ENCODE peak calls at places on chromosomes 2 and 18, in eight cellular contexts. Z is A549, X is ovary, W is heart left ventricle, I is IMR-90, Y is sigmoid colon, C is transverse colon, E is HepG2. O is an unnamed sample.

GRCh38 chr2:120747281-120747680 is 11.6 kb downstream of the GLI2 start:
- DNase-seq in Z (no peak), X (no peak), W (no peak), I (no peak), Y (no peak), C (no peak), E (no peak), O (no peak)

GRCh38 chr2:144455979-144456378 is 63.9 kb downstream of the ZEB2 start:
- DNase-seq in Z (no peak), X (no peak), W (no peak), I (no peak), Y (no peak), C (no peak), E (no peak), O (no peak)

GRCh38 chr2:33011941-33012340 is 65.2 kb downstream of the LTBP1 start:
- DNase-seq in Z (no peak), X (no peak), W (no peak), I (no peak), Y (no peak), C (no peak), E (no peak), O (no peak)

GRCh38 chr2:174005801-174006419 is 40.7 kb upstream of the SP3 start:
- DNase-seq in Z (no peak), X (no peak), W (no peak), I (no peak), Y (no peak), C (no peak), E (no peak), O (no peak)

GRCh38 chr2:26915316-26915715 is 55.1 kb upstream of the MAPRE3 start:
- DNase-seq in Z (no peak), X (no peak), W (no peak), I (no peak), Y (no peak), C (no peak), E (no peak), O (no peak)

GRCh38 chr18:70693196-70693595 is 404.4 kb downstream of the SOCS6 start:
- DNase-seq in Z (no peak), X (no peak), W (no peak), I (peak), Y (no peak), C (no peak), E (peak), O (no peak)

GRCh38 chr2:150097891-150098595 is 389.4 kb downstream of the RND3 start:
- DNase-seq in Z (peak), X (no peak), W (no peak), I (peak), Y (no peak), C (no peak), E (no peak), O (no peak)

GRCh38 chr2:86286518-86286917 is 50.9 kb downstream of the REEP1 start:
- DNase-seq in Z (no peak), X (no peak), W (no peak), I (no peak), Y (no peak), C (no peak), E (no peak), O (no peak)

GRCh38 chr2:10254373-10255188 is 48.1 kb upstream of the HPCAL1 start:
- DNase-seq in Z (peak), X (no peak), W (no peak), I (peak), Y (peak), C (no peak), E (no peak), O (no peak)

GRCh38 chr18:33924576-33924975 is 300.1 kb downstream of the NOL4 start:
- DNase-seq in Z (no peak), X (no peak), W (no peak), I (no peak), Y (no peak), C (no peak), E (no peak), O (no peak)

GRCh38 chr2:222470802-222471468 is 46.6 kb downstream of the SGPP2 start:
- DNase-seq in Z (no peak), X (no peak), W (no peak), I (no peak), Y (no peak), C (no peak), E (no peak), O (no peak)

GRCh38 chr2:46876741-46877384 is 38.7 kb downstream of the MCFD2 start:
- DNase-seq in Z (peak), X (no peak), W (peak), I (peak), Y (no peak), C (peak), E (peak), O (no peak)

GRCh38 chr2:75833386-75833785 is 122.7 kb upstream of the GCFC2 start:
- DNase-seq in Z (no peak), X (no peak), W (no peak), I (no peak), Y (no peak), C (no peak), E (no peak), O (no peak)

GRCh38 chr18:42038936-42039335 is 83.9 kb downstream of the PIK3C3 start:
- DNase-seq in Z (peak), X (no peak), W (no peak), I (peak), Y (no peak), C (no peak), E (no peak), O (no peak)

GRCh38 chr2:234564719-234565118 is 67.8 kb upstream of the ARL4C start:
- DNase-seq in Z (no peak), X (no peak), W (no peak), I (peak), Y (no peak), C (no peak), E (no peak), O (no peak)

GRCh38 chr2:189074496-189074895 is 100.3 kb downstream of the COL3A1 start:
- DNase-seq in Z (no peak), X (no peak), W (no peak), I (no peak), Y (no peak), C (no peak), E (no peak), O (no peak)

GRCh38 chr2:85648619-85649018 is 19.4 kb downstream of the SFTPB start:
- DNase-seq in Z (peak), X (no peak), W (no peak), I (peak), Y (no peak), C (no peak), E (no peak), O (no peak)

GRCh38 chr2:7508220-7508943 is 591.2 kb downstream of the RNF144A start:
- DNase-seq in Z (no peak), X (no peak), W (no peak), I (no peak), Y (no peak), C (no peak), E (no peak), O (no peak)

GRCh38 chr2:50006327-50006726 is 852.0 kb upstream of the FSHR start:
- DNase-seq in Z (no peak), X (no peak), W (no peak), I (no peak), Y (no peak), C (no peak), E (no peak), O (no peak)

GRCh38 chr2:30144260-30144659 is 2.5 kb upstream of the YPEL5 start:
- DNase-seq in Z (no peak), X (no peak), W (no peak), I (no peak), Y (no peak), C (no peak), E (no peak), O (no peak)

GRCh38 chr2:239824051-239824694 is 201.0 kb downstream of the NDUFA10 start:
- DNase-seq in Z (peak), X (peak), W (no peak), I (no peak), Y (peak), C (no peak), E (peak), O (no peak)

GRCh38 chr18:24914685-24915267 is 437.2 kb downstream of the ZNF521 start:
- DNase-seq in Z (no peak), X (no peak), W (no peak), I (no peak), Y (no peak), C (no peak), E (no peak), O (no peak)

GRCh38 chr2:43292297-43292696 is 65.9 kb upstream of the ZFP36L2 start:
- DNase-seq in Z (no peak), X (no peak), W (no peak), I (no peak), Y (no peak), C (no peak), E (no peak), O (no peak)

GRCh38 chr2:43292851-43293743 is 66.7 kb upstream of the ZFP36L2 start:
- DNase-seq in Z (no peak), X (no peak), W (no peak), I (no peak), Y (no peak), C (no peak), E (peak), O (no peak)

GRCh38 chr2:43298496-43298895 is 72.1 kb upstream of the ZFP36L2 start:
- DNase-seq in Z (no peak), X (no peak), W (no peak), I (no peak), Y (no peak), C (no peak), E (peak), O (no peak)

GRCh38 chr2:43293744-43294695 is 67.6 kb upstream of the ZFP36L2 start:
- DNase-seq in Z (peak), X (no peak), W (peak), I (peak), Y (peak), C (no peak), E (peak), O (no peak)

DNA sequence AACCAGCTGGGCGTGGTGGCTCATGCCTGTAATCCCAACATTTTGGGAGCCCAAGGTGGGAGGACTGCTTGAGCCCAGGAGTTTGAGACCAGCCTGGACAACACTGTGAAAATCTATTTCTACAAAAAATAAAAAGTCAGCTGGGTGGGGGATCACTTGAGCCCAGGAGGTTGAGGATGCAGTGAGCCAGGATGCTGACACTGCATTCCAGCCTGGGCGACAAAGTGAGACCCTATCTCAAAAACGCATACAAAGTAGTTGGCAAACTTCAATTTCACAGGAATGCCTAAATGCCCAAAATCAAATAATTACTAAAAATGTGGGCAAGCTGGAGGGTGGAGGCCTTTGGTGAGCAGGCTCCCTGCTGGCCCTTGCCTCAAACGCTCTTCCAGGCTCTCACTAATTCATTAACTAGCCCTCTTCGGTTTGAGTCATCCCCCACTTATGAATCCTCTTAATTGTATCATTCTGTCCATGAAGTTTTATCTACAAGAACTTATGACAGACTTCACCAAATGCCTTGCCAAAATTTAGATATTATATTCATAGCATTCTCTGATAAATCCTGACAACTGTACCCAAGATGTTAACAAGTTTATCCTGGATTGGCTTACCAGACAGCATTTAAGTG is 68.7 kb upstream of the ZFP36L2 start:
- DNase-seq in Z (no peak), X (no peak), W (no peak), I (no peak), Y (no peak), C (no peak), E (no peak), O (no peak)
- H3K27ac ChIP-seq in Z (peak), X (no peak), W (no peak), I (no peak), Y (peak), C (peak), E (peak), O (no peak)

GRCh38 chr2:127810637-127811396 is at the start of gene WDR33:
- DNase-seq in Z (peak), X (peak), W (peak), I (peak), Y (peak), C (peak), E (peak), O (peak)
- TF ChIP-seq POLR2A in Z (peak), X (peak), W (no peak), I (peak), Y (peak), C (peak), E (peak), O (peak)

GRCh38 chr18:35241523-35241804 is 630 bp downstream of the ZNF397 start:
- DNase-seq in Z (no peak), X (no peak), W (no peak), I (no peak), Y (no peak), C (no peak), E (no peak), O (no peak)
- H3K27ac ChIP-seq in Z (peak), X (peak), W (peak), I (peak), Y (peak), C (peak), E (peak), O (peak)

GRCh38 chr18:55435592-55435991 is 152.4 kb downstream of the TCF4 start:
- DNase-seq in Z (no peak), X (no peak), W (no peak), I (no peak), Y (no peak), C (no peak), E (no peak), O (no peak)
- TF ChIP-seq POLR2A in Z (no peak), X (no peak), W (no peak), I (no peak), Y (no peak), C (no peak), E (no peak), O (no peak)

GRCh38 chr2:190357596-190357995 is 14.2 kb downstream of the INPP1 start:
- DNase-seq in Z (no peak), X (no peak), W (no peak), I (peak), Y (no peak), C (no peak), E (no peak), O (no peak)
- H3K27ac ChIP-seq in Z (no peak), X (no peak), W (no peak), I (no peak), Y (peak), C (no peak), E (no peak), O (peak)

GRCh38 chr2:17684008-17684407 is 69.6 kb downstream of the SMC6 start:
- DNase-seq in Z (no peak), X (no peak), W (no peak), I (no peak), Y (no peak), C (no peak), E (no peak), O (no peak)

GRCh38 chr2:17690776-17691175 is 62.8 kb downstream of the SMC6 start:
- DNase-seq in Z (no peak), X (no peak), W (no peak), I (no peak), Y (no peak), C (no peak), E (no peak), O (no peak)

GRCh38 chr2:17689010-17689409 is 64.6 kb downstream of the SMC6 start:
- DNase-seq in Z (no peak), X (no peak), W (no peak), I (no peak), Y (no peak), C (no peak), E (no peak), O (no peak)

DNA sequence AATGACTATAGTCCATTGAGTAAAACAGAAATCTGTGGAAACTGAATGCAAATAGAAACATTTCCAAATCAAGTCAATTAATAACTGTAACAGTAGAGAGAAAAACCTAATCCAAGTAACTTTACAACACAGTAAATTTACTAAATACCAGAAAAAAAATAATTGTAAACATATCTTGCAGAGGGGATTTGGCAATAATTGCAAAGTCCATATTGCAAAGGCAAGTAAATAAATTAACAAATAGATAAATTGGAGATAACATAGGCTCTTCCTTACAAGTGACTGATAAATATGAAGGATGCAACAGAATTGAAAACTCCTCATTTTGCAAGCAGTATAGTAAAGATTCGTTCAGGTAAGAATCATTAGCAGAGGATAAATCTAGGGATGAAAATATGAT is 65.0 kb downstream of the SMC6 start:
- DNase-seq in Z (no peak), X (no peak), W (no peak), I (no peak), Y (no peak), C (no peak), E (no peak), O (no peak)
- TF ChIP-seq POLR2A in Z (no peak), X (no peak), W (no peak), I (no peak), Y (no peak), C (no peak), E (no peak), O (no peak)

GRCh38 chr2:40224321-40224720 is 227.6 kb downstream of the SLC8A1 start:
- DNase-seq in Z (no peak), X (no peak), W (no peak), I (no peak), Y (no peak), C (no peak), E (no peak), O (no peak)

GRCh38 chr2:40219141-40219540 is 232.7 kb downstream of the SLC8A1 start:
- DNase-seq in Z (no peak), X (no peak), W (no peak), I (no peak), Y (no peak), C (no peak), E (no peak), O (no peak)

GRCh38 chr2:40225670-40226069 is 226.2 kb downstream of the SLC8A1 start:
- DNase-seq in Z (no peak), X (no peak), W (no peak), I (no peak), Y (no peak), C (no peak), E (no peak), O (no peak)

GRCh38 chr2:40218679-40219078 is 233.2 kb downstream of the SLC8A1 start:
- DNase-seq in Z (no peak), X (peak), W (peak), I (no peak), Y (peak), C (peak), E (no peak), O (no peak)

DNA sequence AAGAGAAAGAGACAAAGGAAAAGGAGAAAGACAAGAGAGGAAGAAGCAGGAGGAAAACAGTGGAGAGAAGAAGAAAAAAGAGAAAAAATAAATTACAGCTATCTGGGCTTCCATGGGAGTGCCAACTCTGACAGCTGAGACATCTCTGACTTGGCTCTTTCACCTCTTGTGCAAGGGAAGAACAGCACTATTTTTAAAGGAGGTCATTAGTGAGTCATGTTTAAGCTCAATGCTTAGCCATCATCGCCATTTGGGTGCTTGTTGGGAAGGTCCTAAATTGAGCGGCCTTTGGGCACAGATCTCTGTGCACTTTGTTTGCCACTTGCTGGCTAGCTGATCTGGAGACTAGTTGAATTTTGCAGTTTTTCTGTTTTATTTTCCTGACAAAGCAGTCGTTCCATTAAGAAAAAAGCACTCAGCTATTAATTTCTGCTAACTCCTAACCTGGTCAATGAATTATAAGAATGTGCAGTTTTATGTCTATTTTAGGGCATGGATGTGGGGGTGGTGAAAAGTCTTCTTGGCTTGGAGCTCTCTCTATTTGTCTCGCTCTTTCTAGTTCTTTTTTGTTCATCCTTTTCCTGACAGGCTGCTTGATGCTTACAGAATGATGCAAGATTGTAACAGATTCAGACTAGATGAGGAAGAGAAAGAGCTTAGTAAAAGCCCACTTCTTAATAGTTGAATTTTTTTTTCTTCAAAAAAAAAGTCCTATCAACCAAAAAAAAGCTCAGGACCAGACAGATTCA is 231.5 kb downstream of the SLC8A1 start:
- DNase-seq in Z (no peak), X (peak), W (peak), I (peak), Y (peak), C (peak), E (no peak), O (no peak)
- H3K27ac ChIP-seq in Z (no peak), X (no peak), W (peak), I (peak), Y (peak), C (peak), E (no peak), O (no peak)

GRCh38 chr2:96903809-96904208 is 33.9 kb upstream of the SEMA4C start:
- DNase-seq in Z (no peak), X (no peak), W (no peak), I (no peak), Y (no peak), C (no peak), E (no peak), O (no peak)

GRCh38 chr2:96906719-96907404 is 37.0 kb upstream of the SEMA4C start:
- DNase-seq in Z (no peak), X (peak), W (peak), I (no peak), Y (peak), C (no peak), E (no peak), O (no peak)

GRCh38 chr2:96909651-96910050 is 39.8 kb upstream of the SEMA4C start:
- DNase-seq in Z (no peak), X (no peak), W (peak), I (no peak), Y (no peak), C (no peak), E (no peak), O (no peak)

GRCh38 chr2:96903318-96903717 is 33.4 kb upstream of the SEMA4C start:
- DNase-seq in Z (no peak), X (no peak), W (no peak), I (no peak), Y (no peak), C (no peak), E (no peak), O (no peak)

GRCh38 chr2:96907405-96908041 is 37.6 kb upstream of the SEMA4C start:
- DNase-seq in Z (no peak), X (peak), W (peak), I (peak), Y (peak), C (peak), E (no peak), O (no peak)
- TF ChIP-seq POLR2A in Z (no peak), X (peak), W (no peak), I (no peak), Y (peak), C (no peak), E (no peak), O (no peak)